ENCODE peak calls at places on chromosomes 3 and 15, in six cellular contexts. One of them, this sample, is unnamed. For H3K36me3, the result is how much of the 10 kb centered on the place peaks cover.

GRCh38 chr3:171778493-171778892 is 31.8 kb downstream of the PLD1 start:
- DNase-seq in colonic mucosa: no peak
- DNase-seq in A673: no peak
- DNase-seq in GM23248: no peak
- DNase-seq in PC-3: no peak
- DNase-seq in Caco-2: no peak
- DNase-seq in this sample: no peak

GRCh38 chr15:74235962-74236361 is at the start of gene CCDC33:
- DNase-seq in colonic mucosa: peak
- DNase-seq in A673: no peak
- DNase-seq in GM23248: no peak
- DNase-seq in PC-3: no peak
- DNase-seq in Caco-2: no peak
- DNase-seq in this sample: peak

GRCh38 chr3:136960838-136961836 is 3.4 kb downstream of the IL20RB start:
- DNase-seq in colonic mucosa: no peak
- DNase-seq in A673: no peak
- DNase-seq in GM23248: peak
- DNase-seq in PC-3: peak
- DNase-seq in Caco-2: no peak
- DNase-seq in this sample: no peak

GRCh38 chr3:32420138-32420981 is 28.7 kb downstream of the CMTM7 start:
- DNase-seq in colonic mucosa: peak
- DNase-seq in A673: no peak
- DNase-seq in GM23248: peak
- DNase-seq in PC-3: peak
- DNase-seq in Caco-2: peak
- DNase-seq in this sample: no peak

GRCh38 chr15:64800476-64800875 is 25.0 kb downstream of the PIF1 start:
- DNase-seq in colonic mucosa: no peak
- DNase-seq in A673: no peak
- DNase-seq in GM23248: no peak
- DNase-seq in PC-3: peak
- DNase-seq in Caco-2: no peak
- DNase-seq in this sample: no peak

GRCh38 chr3:21055015-21055414 is 696.0 kb downstream of the ZNF385D start:
- DNase-seq in colonic mucosa: no peak
- DNase-seq in A673: no peak
- DNase-seq in GM23248: no peak
- DNase-seq in PC-3: no peak
- DNase-seq in Caco-2: no peak
- DNase-seq in this sample: no peak

GRCh38 chr15:63176302-63176701 is 13.1 kb upstream of the RAB8B start:
- DNase-seq in colonic mucosa: no peak
- DNase-seq in A673: no peak
- DNase-seq in GM23248: peak
- DNase-seq in PC-3: peak
- DNase-seq in Caco-2: no peak
- DNase-seq in this sample: no peak

GRCh38 chr15:36643551-36643950 is 64.1 kb downstream of the CDIN1 start:
- DNase-seq in colonic mucosa: no peak
- DNase-seq in A673: no peak
- DNase-seq in GM23248: no peak
- DNase-seq in PC-3: peak
- DNase-seq in Caco-2: no peak
- DNase-seq in this sample: no peak

GRCh38 chr3:171676600-171677175 is 133.6 kb downstream of the PLD1 start:
- DNase-seq in colonic mucosa: peak
- DNase-seq in A673: no peak
- DNase-seq in GM23248: no peak
- DNase-seq in PC-3: no peak
- DNase-seq in Caco-2: no peak
- DNase-seq in this sample: peak

GRCh38 chr3:52487050-52487787 is 7.9 kb upstream of the STAB1 start:
- DNase-seq in colonic mucosa: no peak
- DNase-seq in A673: no peak
- DNase-seq in GM23248: no peak
- DNase-seq in PC-3: no peak
- DNase-seq in Caco-2: no peak
- DNase-seq in this sample: no peak
- H3K36me3 ChIP-seq in colonic mucosa: under half
- H3K36me3 ChIP-seq in A673: under half
- H3K36me3 ChIP-seq in GM23248: under half
- H3K36me3 ChIP-seq in PC-3: under half
- H3K36me3 ChIP-seq in Caco-2: under half
- H3K36me3 ChIP-seq in this sample: under half

GRCh38 chr3:178996399-178996798 is 75.2 kb downstream of the ZMAT3 start:
- DNase-seq in colonic mucosa: no peak
- DNase-seq in A673: no peak
- DNase-seq in GM23248: no peak
- DNase-seq in PC-3: no peak
- DNase-seq in Caco-2: no peak
- DNase-seq in this sample: no peak
- H3K36me3 ChIP-seq in colonic mucosa: under half
- H3K36me3 ChIP-seq in A673: under half
- H3K36me3 ChIP-seq in GM23248: under half
- H3K36me3 ChIP-seq in PC-3: under half
- H3K36me3 ChIP-seq in Caco-2: under half
- H3K36me3 ChIP-seq in this sample: under half

GRCh38 chr15:70053703-70054229 is 44.0 kb downstream of the TLE3 start:
- DNase-seq in colonic mucosa: no peak
- DNase-seq in A673: no peak
- DNase-seq in GM23248: no peak
- DNase-seq in PC-3: no peak
- DNase-seq in Caco-2: no peak
- DNase-seq in this sample: no peak

GRCh38 chr15:70053006-70053702 is 44.6 kb downstream of the TLE3 start:
- DNase-seq in colonic mucosa: no peak
- DNase-seq in A673: no peak
- DNase-seq in GM23248: no peak
- DNase-seq in PC-3: no peak
- DNase-seq in Caco-2: no peak
- DNase-seq in this sample: no peak

GRCh38 chr15:70050447-70050846 is 47.3 kb downstream of the TLE3 start:
- DNase-seq in colonic mucosa: no peak
- DNase-seq in A673: no peak
- DNase-seq in GM23248: no peak
- DNase-seq in PC-3: no peak
- DNase-seq in Caco-2: no peak
- DNase-seq in this sample: no peak

GRCh38 chr15:70050970-70051369 is 46.7 kb downstream of the TLE3 start:
- DNase-seq in colonic mucosa: no peak
- DNase-seq in A673: no peak
- DNase-seq in GM23248: no peak
- DNase-seq in PC-3: no peak
- DNase-seq in Caco-2: no peak
- DNase-seq in this sample: no peak

DNA sequence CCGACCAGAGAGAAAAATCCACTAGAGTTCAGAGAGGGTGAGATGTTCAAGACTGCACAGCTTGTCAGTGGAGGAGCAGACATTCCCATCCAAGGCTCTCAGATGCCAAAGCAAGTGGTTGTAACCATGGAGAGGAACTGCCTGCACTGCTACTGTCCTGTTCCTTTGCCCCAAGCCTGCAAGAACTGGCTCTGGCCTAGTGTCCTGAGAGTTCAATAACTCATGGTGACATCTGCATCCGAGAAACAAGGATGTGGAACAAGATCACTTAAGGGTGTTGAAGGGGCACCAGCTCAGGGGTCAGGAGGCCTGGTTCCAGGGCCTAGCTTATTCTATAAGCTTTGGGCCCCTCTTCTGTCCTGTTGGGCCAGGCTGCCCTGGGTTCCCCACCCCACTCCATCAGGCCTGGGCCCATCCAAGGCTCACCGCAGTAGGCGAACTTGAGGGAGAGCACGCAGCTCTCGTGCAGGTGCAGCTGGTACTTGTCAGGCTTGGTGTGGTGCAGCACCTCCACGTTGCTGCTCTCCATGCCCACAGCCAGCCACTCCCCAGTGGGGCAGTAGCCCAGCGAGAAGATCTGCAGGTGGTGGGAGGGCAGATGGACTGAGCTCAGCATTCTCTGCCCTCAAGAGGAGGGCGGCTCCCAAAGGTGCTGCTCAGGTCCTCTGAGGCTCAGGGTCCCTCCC is 45.6 kb downstream of the TLE3 start:
- DNase-seq in colonic mucosa: no peak
- DNase-seq in A673: no peak
- DNase-seq in GM23248: no peak
- DNase-seq in PC-3: no peak
- DNase-seq in Caco-2: no peak
- DNase-seq in this sample: no peak
- H3K36me3 ChIP-seq in colonic mucosa: under half
- H3K36me3 ChIP-seq in A673: half or more
- H3K36me3 ChIP-seq in GM23248: under half
- H3K36me3 ChIP-seq in PC-3: under half
- H3K36me3 ChIP-seq in Caco-2: under half
- H3K36me3 ChIP-seq in this sample: under half

GRCh38 chr3:151387443-151388241 is 3.1 kb upstream of the P2RY12 start:
- DNase-seq in colonic mucosa: no peak
- DNase-seq in A673: no peak
- DNase-seq in GM23248: no peak
- DNase-seq in PC-3: no peak
- DNase-seq in Caco-2: no peak
- DNase-seq in this sample: no peak
- H3K36me3 ChIP-seq in colonic mucosa: under half
- H3K36me3 ChIP-seq in A673: under half
- H3K36me3 ChIP-seq in GM23248: under half
- H3K36me3 ChIP-seq in PC-3: under half
- H3K36me3 ChIP-seq in Caco-2: under half
- H3K36me3 ChIP-seq in this sample: under half

GRCh38 chr3:183782576-183782975 is 42.8 kb downstream of the MAP6D1 start:
- DNase-seq in colonic mucosa: no peak
- DNase-seq in A673: no peak
- DNase-seq in GM23248: no peak
- DNase-seq in PC-3: peak
- DNase-seq in Caco-2: no peak
- DNase-seq in this sample: no peak

GRCh38 chr3:183779896-183780450 is 45.4 kb downstream of the MAP6D1 start:
- DNase-seq in colonic mucosa: no peak
- DNase-seq in A673: no peak
- DNase-seq in GM23248: peak
- DNase-seq in PC-3: no peak
- DNase-seq in Caco-2: no peak
- DNase-seq in this sample: no peak

GRCh38 chr3:183775781-183776180 is 49.6 kb downstream of the MAP6D1 start:
- DNase-seq in colonic mucosa: peak
- DNase-seq in A673: no peak
- DNase-seq in GM23248: peak
- DNase-seq in PC-3: no peak
- DNase-seq in Caco-2: no peak
- DNase-seq in this sample: no peak

GRCh38 chr3:183777016-183777618 is 48.3 kb downstream of the MAP6D1 start:
- DNase-seq in colonic mucosa: no peak
- DNase-seq in A673: no peak
- DNase-seq in GM23248: peak
- DNase-seq in PC-3: no peak
- DNase-seq in Caco-2: no peak
- DNase-seq in this sample: no peak

GRCh38 chr3:183781246-183781645 is 44.1 kb downstream of the MAP6D1 start:
- DNase-seq in colonic mucosa: no peak
- DNase-seq in A673: no peak
- DNase-seq in GM23248: no peak
- DNase-seq in PC-3: no peak
- DNase-seq in Caco-2: no peak
- DNase-seq in this sample: no peak
- H3K36me3 ChIP-seq in colonic mucosa: under half
- H3K36me3 ChIP-seq in A673: half or more
- H3K36me3 ChIP-seq in GM23248: half or more
- H3K36me3 ChIP-seq in PC-3: under half
- H3K36me3 ChIP-seq in Caco-2: under half
- H3K36me3 ChIP-seq in this sample: under half

This sample was measured in mucosa of descending colon.